ENCODE peak calls at places on chromosomes 5 and 9, in four cellular contexts. X, A, W and Y are unnamed samples.

GRCh38 chr5:36392818-36393217 is 91.1 kb upstream of the RANBP3L start:
- DNase-seq in A (no peak), W (no peak), X (peak), Y (no peak)

GRCh38 chr5:137374110-137374853 is 124.8 kb downstream of the SPOCK1 start:
- DNase-seq in A (no peak), W (no peak), X (no peak), Y (no peak)

GRCh38 chr9:2297771-2298170 is 282.6 kb downstream of the SMARCA2 start:
- DNase-seq in A (no peak), X (no peak), W (no peak), Y (no peak)

GRCh38 chr5:116495786-116496185 is 78.8 kb downstream of the SEMA6A start:
- DNase-seq in A (no peak), W (no peak), X (no peak), Y (no peak)

GRCh38 chr9:19720374-19720773 is 68.5 kb downstream of the SLC24A2 start:
- DNase-seq in W (no peak), A (no peak), X (peak), Y (peak)

GRCh38 chr9:1869843-1870242 is 145.3 kb upstream of the SMARCA2 start:
- DNase-seq in X (peak), A (no peak), W (peak), Y (no peak)

GRCh38 chr9:96293481-96293880 is 8.5 kb downstream of the HSD17B3 start:
- DNase-seq in A (peak), X (peak), W (no peak), Y (no peak)

GRCh38 chr9:137083418-137084004 is 3.3 kb upstream of the MAN1B1 start:
- DNase-seq in A (peak), W (no peak), X (peak), Y (peak)

GRCh38 chr9:133475292-133475941 is 3.5 kb downstream of the SLC2A6 start:
- DNase-seq in W (no peak), A (no peak), X (no peak), Y (no peak)

GRCh38 chr5:59218424-59219045 is 635.7 kb downstream of the RAB3C start:
- DNase-seq in X (no peak), W (no peak), A (no peak), Y (peak)

GRCh38 chr5:146205499-146206202 is 2.2 kb downstream of the RBM27 start:
- DNase-seq in A (no peak), W (no peak), X (no peak), Y (no peak)

GRCh38 chr5:154095819-154096380 is 57.1 kb downstream of the MFAP3 start:
- DNase-seq in A (no peak), X (no peak), W (no peak), Y (no peak)

GRCh38 chr5:125142439-125142838 is 396.0 kb upstream of the ZNF608 start:
- DNase-seq in A (no peak), W (no peak), X (peak), Y (peak)

GRCh38 chr5:31581498-31582099 is 49.5 kb downstream of the C5orf22 start:
- DNase-seq in W (no peak), X (peak), A (no peak), Y (peak)

GRCh38 chr9:138101444-138102234 is 224.1 kb downstream of the CACNA1B start:
- DNase-seq in A (no peak), W (no peak), X (no peak), Y (no peak)

GRCh38 chr5:149924481-149924880 is 20.1 kb downstream of the PDE6A start:
- DNase-seq in X (no peak), A (no peak), W (no peak), Y (no peak)

GRCh38 chr5:162512935-162513575 is 445.5 kb downstream of the GABRG2 start:
- DNase-seq in X (no peak), W (no peak), A (no peak), Y (no peak)

GRCh38 chr9:135552698-135553161 is 6.8 kb downstream of the OBP2A start:
- DNase-seq in W (no peak), A (no peak), X (no peak), Y (no peak)

GRCh38 chr9:37971107-37971459 is 67.2 kb upstream of the SLC25A51 start:
- DNase-seq in X (peak), A (no peak), W (no peak), Y (no peak)

GRCh38 chr5:72109625-72110024 is 2.4 kb downstream of the MAP1B start:
- DNase-seq in A (no peak), W (no peak), X (no peak), Y (no peak)

GRCh38 chr5:133409210-133409674 is 203.1 kb downstream of the FSTL4 start:
- DNase-seq in X (no peak), W (no peak), A (no peak), Y (no peak)

GRCh38 chr5:143403607-143404415 is at the start of gene NR3C1:
- DNase-seq in A (no peak), W (peak), X (peak), Y (peak)

GRCh38 chr5:23072179-23072578 is 219.0 kb upstream of the CDH12 start:
- DNase-seq in X (no peak), A (no peak), W (no peak), Y (no peak)

GRCh38 chr9:136662656-136663310 is at the start of gene EGFL7:
- DNase-seq in A (no peak), W (no peak), X (no peak), Y (no peak)

GRCh38 chr5:132748522-132749000 is 1.3 kb downstream of the CCNI2 start:
- DNase-seq in W (no peak), A (no peak), X (peak), Y (no peak)

GRCh38 chr5:64599226-64599625 is 91.1 kb upstream of the SHISAL2B start:
- DNase-seq in W (no peak), X (no peak), A (no peak), Y (no peak)

GRCh38 chr9:37994639-37995347 is 74.2 kb downstream of the SHB start:
- DNase-seq in X (no peak), W (peak), A (no peak), Y (peak)

GRCh38 chr5:159034083-159034824 is 65.5 kb downstream of the EBF1 start:
- DNase-seq in W (no peak), A (no peak), X (no peak), Y (no peak)

GRCh38 chr5:16082053-16082452 is 97.5 kb downstream of the MARCHF11 start:
- DNase-seq in A (no peak), W (no peak), X (no peak), Y (no peak)

GRCh38 chr5:66896207-66896606 is 300.0 kb downstream of the MAST4 start:
- DNase-seq in W (no peak), A (peak), X (peak), Y (no peak)

GRCh38 chr5:94314507-94315170 is 303.8 kb downstream of the KIAA0825 start:
- DNase-seq in W (no peak), X (no peak), A (no peak), Y (no peak)

GRCh38 chr5:52999357-52999949 is 10.3 kb downstream of the ITGA2 start:
- DNase-seq in A (no peak), X (peak), W (no peak), Y (no peak)

GRCh38 chr9:116717150-116717549 is 30.0 kb downstream of the TRIM32 start:
- DNase-seq in X (no peak), A (no peak), W (no peak), Y (no peak)

GRCh38 chr9:93112116-93112863 is 16.3 kb downstream of the CARD19 start:
- DNase-seq in A (no peak), W (no peak), X (no peak), Y (no peak)

GRCh38 chr5:103829585-103829984 is 267.0 kb upstream of the NUDT12 start:
- DNase-seq in A (no peak), W (no peak), X (no peak), Y (no peak)
- TF ChIP-seq CTCF in A (peak), W (no peak), X (peak), Y (no peak)

GRCh38 chr5:173188280-173188679 is 43.9 kb downstream of the BNIP1 start:
- DNase-seq in W (no peak), A (no peak), X (no peak), Y (no peak)

GRCh38 chr5:173191015-173191414 is 44.0 kb downstream of the NKX2-5 start:
- DNase-seq in X (no peak), W (no peak), A (no peak), Y (no peak)

GRCh38 chr5:173191561-173191960 is 43.4 kb downstream of the NKX2-5 start:
- DNase-seq in X (no peak), A (no peak), W (no peak), Y (no peak)

DNA sequence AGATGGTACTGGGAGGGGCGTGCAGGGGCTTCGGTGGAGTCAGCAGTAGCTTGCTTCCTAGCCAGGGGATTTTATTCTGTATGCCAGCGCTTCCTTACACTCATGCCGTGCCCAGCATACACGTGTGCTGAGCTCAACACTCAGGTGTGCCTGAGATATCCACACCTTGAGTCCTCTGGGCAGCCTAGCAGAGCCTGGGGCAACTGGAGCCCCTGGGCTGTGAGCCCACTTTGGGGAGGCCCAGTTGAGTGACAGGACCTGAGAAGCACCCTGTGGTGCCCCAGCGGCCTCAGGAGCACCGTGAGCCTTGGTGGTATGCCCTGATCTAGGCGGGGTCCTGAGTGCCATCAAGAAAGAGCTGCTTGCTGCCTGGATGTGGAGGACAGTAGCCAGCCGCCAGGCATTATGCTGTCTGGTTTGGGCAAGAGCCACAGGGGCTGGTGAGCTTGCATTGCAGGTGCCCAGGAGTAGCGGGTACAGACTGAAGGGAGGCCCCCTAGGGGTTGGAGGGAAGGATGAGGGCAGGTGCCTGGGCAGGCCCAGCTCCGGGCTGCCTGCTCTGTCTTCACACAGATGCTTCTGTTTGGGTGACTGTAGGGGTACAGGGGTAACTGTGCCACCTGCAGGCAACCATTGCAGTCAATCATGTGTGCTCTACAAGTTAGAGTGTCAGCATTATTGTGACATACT is 42.9 kb downstream of the BNIP1 start:
- DNase-seq in W (no peak), A (no peak), X (no peak), Y (no peak)
- TF ChIP-seq CTCF in W (no peak), A (peak), X (peak), Y (no peak)

DNA sequence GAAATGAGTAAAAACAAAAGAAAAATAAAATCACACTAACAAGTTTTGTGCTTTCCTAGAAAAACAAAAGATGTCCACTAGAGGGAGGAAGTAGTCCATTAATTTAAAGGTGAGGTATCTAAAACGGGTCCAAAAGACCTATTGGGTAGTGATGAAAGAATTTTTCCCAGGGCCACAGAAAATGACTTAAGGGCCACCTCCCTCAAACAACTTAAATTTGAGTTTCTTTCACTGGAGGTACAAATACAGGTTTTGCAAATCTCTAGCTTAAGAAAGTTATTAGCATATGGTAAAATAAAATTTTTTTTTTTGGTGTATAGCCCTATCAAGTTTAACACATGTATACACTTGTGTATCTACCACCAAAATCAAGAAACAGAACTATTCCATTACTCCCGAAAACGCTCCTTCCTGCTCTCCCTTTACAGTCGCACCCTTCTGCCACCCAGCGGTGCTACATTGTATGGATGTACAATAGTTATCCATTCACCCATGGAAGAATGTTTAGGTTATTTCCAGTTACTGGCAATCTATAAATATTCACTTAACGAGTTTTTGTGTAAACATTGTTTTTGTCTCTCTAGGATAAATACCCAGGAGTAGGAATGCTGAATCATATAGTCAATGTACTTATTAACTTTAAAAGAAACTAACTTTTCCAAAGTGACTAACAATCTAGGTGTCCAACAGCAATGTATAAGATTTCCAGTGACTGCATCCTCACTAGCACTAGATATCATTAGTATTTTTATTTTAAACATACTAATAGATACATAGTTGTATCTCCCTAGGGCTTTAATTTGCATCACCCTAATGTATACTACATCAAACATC is 21.9 kb downstream of the DEPDC1B start:
- DNase-seq in W (no peak), X (peak), A (peak), Y (peak)
- TF ChIP-seq CTCF in W (peak), X (peak), A (peak), Y (peak)

GRCh38 chr5:3509290-3509689 is 86.3 kb upstream of the IRX1 start:
- DNase-seq in W (no peak), A (no peak), X (no peak), Y (no peak)
- TF ChIP-seq CTCF in W (no peak), A (no peak), X (peak), Y (peak)

GRCh38 chr5:77709993-77710392 is 66.1 kb downstream of the TBCA start:
- DNase-seq in W (no peak), A (no peak), X (no peak), Y (no peak)

GRCh38 chr5:77709340-77709739 is 66.8 kb downstream of the TBCA start:
- DNase-seq in X (no peak), W (no peak), A (no peak), Y (no peak)

DNA sequence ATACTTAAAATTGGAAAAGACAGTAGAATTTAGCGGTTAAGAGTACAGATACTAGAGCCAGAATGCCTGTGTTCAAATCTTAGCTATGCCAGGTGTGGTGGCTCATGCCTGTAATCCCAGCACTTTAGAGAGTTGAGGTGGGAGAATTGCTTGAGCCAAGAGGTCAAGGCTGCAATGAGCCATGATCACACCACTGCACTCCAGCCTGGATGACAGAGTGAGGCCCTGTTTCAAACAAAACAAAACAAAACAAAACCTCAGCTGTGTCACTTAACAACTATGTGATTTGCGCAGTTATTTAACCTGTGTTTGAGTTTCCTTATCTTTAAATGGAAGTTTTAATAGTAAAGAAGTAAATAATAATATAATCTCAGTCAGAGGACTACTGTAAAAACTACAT is 68.4 kb downstream of the TBCA start:
- DNase-seq in W (no peak), A (peak), X (no peak), Y (no peak)
- TF ChIP-seq CTCF in W (no peak), A (no peak), X (no peak), Y (no peak)

GRCh38 chr5:181170237-181170830 is 22.9 kb downstream of the OR2V2 start:
- DNase-seq in X (no peak), A (no peak), W (no peak), Y (no peak)

GRCh38 chr5:181170996-181171395 is 23.6 kb downstream of the OR2V2 start:
- DNase-seq in W (no peak), X (no peak), A (peak), Y (no peak)

GRCh38 chr5:181166812-181167733 is 19.7 kb downstream of the OR2V2 start:
- DNase-seq in A (no peak), W (no peak), X (no peak), Y (no peak)

GRCh38 chr5:181168595-181169118 is 21.3 kb downstream of the OR2V2 start:
- DNase-seq in A (no peak), W (no peak), X (no peak), Y (no peak)

DNA sequence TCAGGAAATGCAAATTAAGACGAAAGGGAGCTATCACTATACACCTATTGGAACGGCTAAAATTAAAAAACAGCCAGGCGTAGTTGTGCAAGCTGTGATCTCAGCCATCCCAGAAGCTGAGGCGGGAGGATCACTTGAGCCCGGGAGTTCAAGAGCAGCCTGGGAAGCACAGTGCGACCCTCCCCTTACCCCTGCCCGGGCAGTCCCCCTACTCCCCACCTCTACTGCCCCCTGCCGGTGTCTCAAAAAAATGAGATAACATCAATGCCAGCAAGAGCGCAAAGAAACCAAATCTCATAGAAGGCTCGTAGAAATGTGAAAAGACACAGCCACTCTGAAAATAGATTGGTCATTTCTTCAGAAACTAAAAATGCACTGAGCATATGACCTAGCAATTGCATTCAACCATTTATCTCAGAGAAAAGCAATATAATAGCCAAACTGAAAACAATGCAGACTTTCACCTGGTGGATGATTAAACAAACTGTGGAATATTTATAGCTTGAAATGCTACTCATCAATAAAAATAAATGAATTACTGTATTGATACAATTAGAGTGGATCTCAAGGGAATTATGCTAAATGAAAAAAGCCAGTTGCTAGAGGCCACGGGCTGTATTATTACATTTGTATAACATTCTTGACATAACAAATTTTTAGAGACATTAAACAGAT is 20.6 kb downstream of the OR2V2 start:
- DNase-seq in A (no peak), X (no peak), W (no peak), Y (no peak)
- TF ChIP-seq CTCF in A (peak), X (peak), W (no peak), Y (peak)